ENCODE peak calls at places on chromosomes 3 and 15, in five cellular contexts. C is mammary epithelial cell, G is GM13977, V is body of pancreas, Y is testis. U is an unnamed sample.

GRCh38 chr15:75063338-75063737 is 39.9 kb downstream of the PPCDC start:
- DNase-seq in V (no peak), Y (peak), C (no peak), G (no peak), U (no peak)

GRCh38 chr3:11775493-11775892 is 71.2 kb downstream of the TAMM41 start:
- DNase-seq in C (no peak), V (no peak), Y (no peak), G (no peak), U (no peak)

GRCh38 chr3:170414202-170414663 is 4.4 kb upstream of the CLDN11 start:
- DNase-seq in V (peak), Y (peak), C (peak), G (peak), U (peak)

GRCh38 chr15:62337934-62338333 is 172.8 kb upstream of the C2CD4B start:
- DNase-seq in Y (no peak), G (no peak), C (peak), V (no peak), U (no peak)

GRCh38 chr3:163753033-163753432 is 1325.3 kb downstream of the SI start:
- DNase-seq in G (no peak), V (no peak), C (no peak), Y (no peak), U (no peak)

GRCh38 chr3:138497851-138498250 is 63.4 kb downstream of the ESYT3 start:
- DNase-seq in V (no peak), C (no peak), G (no peak), Y (no peak), U (no peak)

GRCh38 chr3:126528800-126529541 is 5.0 kb downstream of the CHST13 start:
- DNase-seq in V (peak), Y (peak), G (no peak), C (no peak), U (no peak)

GRCh38 chr15:98324341-98324970 is 323.9 kb upstream of the IGF1R start:
- DNase-seq in C (peak), Y (no peak), V (no peak), G (no peak), U (no peak)

GRCh38 chr3:103295974-103296570 is 861.3 kb downstream of the ZPLD1 start:
- DNase-seq in C (peak), G (peak), V (no peak), Y (no peak), U (peak)

GRCh38 chr3:127212711-127213110 is 19.8 kb downstream of the PRR23E start:
- DNase-seq in Y (no peak), C (no peak), V (no peak), G (no peak), U (no peak)

GRCh38 chr3:95923496-95924210 is 890.7 kb upstream of the EPHA6 start:
- DNase-seq in C (peak), G (no peak), V (peak), Y (no peak), U (no peak)

GRCh38 chr3:109933576-109933975 is 596.2 kb upstream of the DPPA4 start:
- DNase-seq in C (no peak), Y (no peak), V (no peak), G (no peak), U (no peak)

GRCh38 chr15:39786444-39787056 is 3.9 kb upstream of the FSIP1 start:
- DNase-seq in C (peak), Y (no peak), G (peak), V (no peak), U (peak)

GRCh38 chr15:78397382-78397781 is 40.6 kb upstream of the IREB2 start:
- DNase-seq in G (no peak), Y (no peak), C (no peak), V (no peak), U (no peak)

GRCh38 chr3:24513463-24513862 is 18.8 kb upstream of the THRB start:
- DNase-seq in V (no peak), G (no peak), C (no peak), Y (no peak), U (no peak)

GRCh38 chr15:92391640-92392039 is 2.0 kb upstream of the ST8SIA2 start:
- DNase-seq in V (no peak), C (peak), Y (no peak), G (peak), U (peak)

GRCh38 chr3:196694202-196694638 is 17.8 kb downstream of the CEP19 start:
- DNase-seq in C (no peak), Y (no peak), G (peak), V (no peak), U (peak)

GRCh38 chr3:39146083-39146501 is 7.3 kb downstream of the CSRNP1 start:
- DNase-seq in Y (no peak), C (no peak), G (no peak), V (peak), U (peak)

GRCh38 chr3:12813967-12814366 is 17.5 kb downstream of the CAND2 start:
- DNase-seq in V (no peak), Y (no peak), G (no peak), C (no peak), U (no peak)

GRCh38 chr15:67097893-67098740 is 32.7 kb downstream of the SMAD3 start:
- DNase-seq in Y (peak), G (no peak), C (peak), V (no peak), U (no peak)

GRCh38 chr3:13027154-13027553 is 46.1 kb downstream of the IQSEC1 start:
- DNase-seq in G (no peak), Y (no peak), C (no peak), V (no peak), U (no peak)

GRCh38 chr15:66595937-66596545 is 30.2 kb upstream of the LCTL start:
- DNase-seq in Y (no peak), V (no peak), C (no peak), G (no peak), U (no peak)

GRCh38 chr15:84886211-84886983 is 1.9 kb downstream of the SLC28A1 start:
- DNase-seq in C (no peak), G (no peak), V (peak), Y (no peak), U (no peak)

GRCh38 chr3:12222765-12223485 is 64.2 kb upstream of the TIMP4 start:
- DNase-seq in V (no peak), C (peak), Y (no peak), G (no peak), U (no peak)

GRCh38 chr15:65578904-65579728 is 31.8 kb downstream of the INTS14 start:
- DNase-seq in Y (no peak), V (no peak), C (no peak), G (no peak), U (no peak)

GRCh38 chr15:81398910-81399551 is 25.0 kb upstream of the TMC3 start:
- DNase-seq in C (peak), Y (no peak), G (no peak), V (no peak), U (no peak)

GRCh38 chr3:196654691-196655090 is 15.2 kb downstream of the NRROS start:
- DNase-seq in G (no peak), C (peak), Y (no peak), V (no peak), U (no peak)

DNA sequence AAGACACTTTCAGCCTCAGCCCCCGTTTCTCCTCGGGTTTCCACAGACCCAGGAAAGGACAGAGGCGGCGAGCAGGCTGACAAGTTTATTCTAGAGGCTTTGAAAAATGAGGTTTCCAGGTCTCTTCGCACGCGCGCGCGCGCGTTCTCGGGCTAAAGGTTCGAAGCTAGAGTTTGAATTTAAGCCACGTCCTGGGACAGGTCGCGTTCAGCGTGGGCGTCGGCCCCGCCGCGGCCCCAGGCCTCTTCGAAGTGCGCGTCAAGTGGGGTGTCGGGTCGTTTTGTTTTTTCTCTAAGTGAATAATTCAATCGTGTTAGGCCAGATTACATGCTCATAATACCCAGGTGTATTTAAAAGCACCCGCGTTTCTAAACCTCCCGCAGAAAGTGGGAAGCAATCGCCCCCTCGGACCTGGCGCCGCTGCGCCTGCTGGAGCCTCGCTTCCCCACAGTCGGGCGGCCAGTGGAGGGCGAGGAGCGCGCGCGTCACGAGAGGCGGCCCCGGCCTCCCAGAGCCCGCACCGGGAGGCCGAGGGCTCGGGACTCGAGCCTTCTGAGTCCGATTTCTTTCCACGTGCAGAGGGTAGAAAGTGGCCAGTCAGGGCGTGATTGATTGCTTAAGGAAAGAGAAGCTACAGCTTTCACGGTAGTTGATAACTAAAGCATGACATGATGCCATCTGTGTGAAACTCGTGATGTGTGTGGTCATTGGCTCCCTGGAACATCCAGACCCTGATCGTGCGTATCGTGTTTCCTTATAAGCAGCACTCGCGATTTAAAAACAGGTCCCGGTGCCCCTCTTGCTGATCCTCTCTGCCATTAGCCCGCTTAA is 15.8 kb upstream of the SOX2 start:
- DNase-seq in C (no peak), G (no peak), Y (peak), V (no peak), U (no peak)
- TF ChIP-seq CTCF in C (no peak), G (no peak), Y (no peak), V (no peak), U (no peak)

GRCh38 chr3:25831578-25831977 is 41.7 kb downstream of the OXSM start:
- DNase-seq in G (no peak), V (no peak), C (peak), Y (no peak), U (no peak)
- TF ChIP-seq CTCF in G (no peak), V (no peak), C (peak), Y (no peak), U (peak)

GRCh38 chr15:86115138-86115801 is 35.6 kb downstream of the AGBL1 start:
- DNase-seq in Y (no peak), V (no peak), G (no peak), C (no peak), U (no peak)
- TF ChIP-seq CTCF in Y (no peak), V (no peak), G (no peak), C (peak), U (no peak)

DNA sequence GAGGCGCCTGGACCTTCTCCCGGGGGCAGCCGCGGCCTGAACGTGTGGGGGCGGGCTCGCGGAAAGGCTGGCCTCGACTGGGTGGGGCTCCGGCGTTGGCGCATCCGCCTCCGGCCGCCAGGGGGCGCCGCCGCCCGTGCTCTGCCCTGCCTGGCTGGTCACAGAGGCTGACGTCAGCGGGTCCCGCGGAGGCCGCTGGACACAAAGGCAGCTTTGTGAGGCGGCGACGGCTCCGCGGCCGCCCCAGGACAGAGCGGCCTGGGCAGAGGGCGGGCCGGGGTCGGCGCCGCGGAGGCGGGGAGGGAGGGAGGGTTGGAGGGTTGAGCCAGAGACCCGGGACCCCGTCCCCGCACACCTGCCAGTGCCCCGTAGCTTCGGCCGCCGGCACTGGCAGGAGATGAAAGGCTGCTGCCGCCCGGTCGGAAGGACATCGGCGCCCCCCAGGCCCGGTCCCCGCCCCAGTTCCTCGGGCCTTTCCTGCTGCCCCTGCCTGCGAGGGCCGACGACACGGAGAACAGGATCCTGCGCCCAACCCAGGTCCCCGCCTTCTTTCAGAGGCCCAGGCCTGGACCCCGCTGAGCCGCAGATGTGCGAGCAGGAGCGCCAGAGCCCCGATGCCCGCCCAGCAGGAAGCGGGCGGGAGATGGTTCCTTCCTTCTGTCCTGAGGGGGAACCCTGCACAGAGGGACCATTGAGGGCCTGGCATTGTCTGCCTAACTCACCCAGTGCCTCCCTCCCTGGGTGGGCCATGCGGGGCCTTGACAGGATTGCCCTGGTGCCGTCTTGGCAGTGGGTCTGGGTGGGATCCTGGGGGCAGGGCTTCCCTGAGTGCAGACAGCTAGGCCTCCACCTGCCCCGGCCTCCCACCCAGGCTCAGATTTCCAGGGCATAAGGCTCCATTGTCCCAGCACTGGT is 8.7 kb upstream of the SEMA3B start:
- DNase-seq in G (peak), V (peak), C (peak), Y (peak), U (peak)
- TF ChIP-seq CTCF in G (peak), V (peak), C (peak), Y (peak), U (peak)

GRCh38 chr15:63503739-63504246 is 600 bp upstream of the USP3 start:
- DNase-seq in V (peak), C (peak), G (peak), Y (peak), U (peak)

GRCh38 chr15:63504247-63504978 is at the start of gene USP3:
- DNase-seq in Y (peak), C (peak), V (peak), G (peak), U (peak)

GRCh38 chr15:63506537-63507035 is 2.2 kb downstream of the USP3 start:
- DNase-seq in C (no peak), Y (no peak), V (no peak), G (no peak), U (no peak)

GRCh38 chr15:63505842-63506222 is 1.4 kb downstream of the USP3 start:
- DNase-seq in Y (no peak), V (no peak), C (no peak), G (no peak), U (no peak)

DNA sequence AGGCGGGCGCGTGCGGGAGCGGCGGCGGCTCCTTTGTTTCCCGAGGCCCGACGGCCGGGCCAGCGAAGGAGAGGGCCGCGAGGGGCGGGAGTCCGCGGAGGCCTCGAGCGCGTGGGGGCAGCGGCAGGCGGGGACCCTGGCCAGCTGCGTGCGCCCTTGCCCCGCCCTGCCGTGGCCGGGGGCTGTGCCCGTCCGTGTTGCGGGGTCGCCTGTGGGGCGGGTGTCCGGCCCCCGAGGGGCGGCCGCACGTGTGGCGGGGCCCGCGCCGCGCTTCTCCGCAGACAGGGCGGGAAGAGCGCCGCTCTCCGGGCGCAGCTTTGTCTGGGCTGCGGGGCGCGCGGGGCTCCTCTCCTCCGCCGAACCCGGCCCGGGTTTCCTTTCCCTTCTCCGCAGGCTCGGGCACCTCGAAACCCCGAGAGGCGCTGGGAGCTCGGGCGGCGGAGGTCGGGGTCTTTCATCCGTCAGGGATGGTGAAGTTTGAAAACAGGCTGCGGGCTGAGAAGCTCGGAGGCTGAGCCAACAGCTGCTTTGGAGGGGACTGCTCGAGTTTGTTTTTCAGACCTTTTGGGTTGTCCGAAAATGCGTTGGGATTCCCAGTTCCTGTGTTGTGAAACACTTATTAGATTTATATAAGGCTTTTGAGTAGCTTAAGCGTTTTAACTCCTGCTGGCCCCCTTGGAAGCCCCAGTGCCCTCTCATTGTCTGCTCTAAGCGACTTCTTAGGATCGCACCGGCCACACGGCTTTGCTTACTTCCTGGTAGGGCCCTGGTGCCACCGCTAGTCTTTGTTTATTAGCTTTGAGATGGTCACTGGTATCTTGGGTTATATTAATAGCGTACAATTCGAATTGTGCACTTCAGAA is 817 bp downstream of the USP3 start:
- DNase-seq in G (no peak), Y (peak), V (peak), C (peak), U (no peak)
- TF ChIP-seq CTCF in G (peak), Y (no peak), V (peak), C (peak), U (peak)

GRCh38 chr3:156131241-156131640 is 10.9 kb downstream of the KCNAB1 start:
- DNase-seq in V (no peak), G (no peak), C (no peak), Y (no peak), U (no peak)

GRCh38 chr3:156135921-156136655 is 15.7 kb downstream of the KCNAB1 start:
- DNase-seq in Y (no peak), G (no peak), V (no peak), C (peak), U (no peak)

GRCh38 chr3:156132313-156132712 is 11.9 kb downstream of the KCNAB1 start:
- DNase-seq in Y (no peak), V (no peak), G (no peak), C (no peak), U (no peak)

GRCh38 chr3:156126467-156126866 is 6.1 kb downstream of the KCNAB1 start:
- DNase-seq in Y (no peak), V (no peak), G (no peak), C (no peak), U (no peak)

DNA sequence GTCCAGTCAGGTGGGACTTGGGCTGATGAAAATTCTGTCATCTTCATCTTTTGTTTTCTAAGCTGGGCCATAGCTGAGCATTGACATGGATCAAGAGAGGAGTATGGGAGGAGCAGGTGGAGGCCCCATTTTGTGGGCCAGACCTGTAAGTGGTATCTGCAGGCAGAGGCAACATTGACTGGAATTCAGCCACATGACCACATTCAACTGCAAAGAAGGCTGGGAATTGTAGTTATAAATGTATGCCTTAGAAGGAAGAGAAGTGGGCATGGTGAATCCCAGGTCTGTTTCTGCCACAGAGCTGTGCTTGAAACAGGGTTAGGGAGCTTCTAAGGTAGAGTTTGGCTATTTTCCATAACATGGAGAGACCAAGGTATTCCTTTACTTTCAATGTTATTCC is 11.4 kb downstream of the KCNAB1 start:
- DNase-seq in Y (no peak), G (no peak), V (no peak), C (no peak), U (no peak)
- TF ChIP-seq CTCF in Y (no peak), G (no peak), V (no peak), C (no peak), U (no peak)

GRCh38 chr3:143511174-143511879 is 336.9 kb downstream of the SLC9A9 start:
- DNase-seq in Y (no peak), G (no peak), C (no peak), V (no peak), U (no peak)
- TF ChIP-seq CTCF in Y (no peak), G (no peak), C (no peak), V (no peak), U (no peak)

GRCh38 chr15:87623832-87624231 is 632.7 kb downstream of the NTRK3 start:
- DNase-seq in G (no peak), V (no peak), C (no peak), Y (no peak), U (no peak)
- TF ChIP-seq CTCF in G (peak), V (no peak), C (peak), Y (no peak), U (no peak)

DNA sequence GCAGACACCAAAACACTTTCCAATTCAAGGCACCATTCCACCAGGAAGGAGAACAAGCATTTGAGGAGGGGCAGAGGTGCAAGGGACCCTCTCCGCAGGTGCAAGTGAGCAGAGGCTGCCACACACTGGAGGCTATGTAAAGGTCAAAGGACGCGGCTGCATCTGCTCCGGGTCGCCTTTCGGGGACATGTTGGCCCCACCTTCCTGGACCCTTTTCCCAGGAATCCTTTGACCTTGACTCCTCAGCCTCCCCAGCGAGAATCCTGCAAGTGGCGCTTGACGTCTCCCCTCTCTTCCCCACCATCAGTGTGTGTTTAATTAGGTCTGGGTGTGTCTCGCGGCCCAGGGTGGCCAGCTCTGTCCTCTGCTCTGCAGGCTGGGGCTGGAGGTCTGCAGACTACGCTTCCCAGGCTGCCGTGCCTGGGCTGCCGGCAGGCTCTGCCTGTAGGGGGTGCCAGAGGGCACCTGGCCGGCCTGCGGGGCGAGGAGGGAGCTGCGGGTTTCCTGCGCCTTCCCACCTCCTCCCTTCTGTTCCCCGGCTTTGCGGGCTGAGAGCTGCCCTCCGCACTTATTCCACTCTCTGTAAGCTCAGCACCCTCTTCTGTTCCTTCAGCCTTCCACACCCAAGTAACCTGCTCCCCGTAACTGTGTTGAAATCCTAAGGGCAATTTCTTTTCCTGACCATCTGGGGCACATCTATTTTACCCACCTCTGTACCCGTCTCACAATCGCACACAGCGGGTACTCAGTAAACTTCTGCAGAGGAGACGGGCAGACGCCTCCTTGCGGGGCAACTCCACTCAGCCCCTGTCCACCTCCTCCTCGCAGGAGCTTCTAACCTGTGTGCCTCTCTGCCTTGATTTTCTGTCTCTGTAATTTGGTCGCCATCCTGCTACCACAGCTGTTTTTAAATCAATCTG is 129.8 kb downstream of the NSMCE3 start:
- DNase-seq in Y (peak), V (peak), C (no peak), G (peak), U (peak)
- TF ChIP-seq CTCF in Y (peak), V (peak), C (no peak), G (peak), U (peak)

U was measured in GM13976.